ENCODE peak calls at places on chromosomes 13 and 19, in four cellular contexts. X is fibroblast of pulmonary artery, C is right lobe of liver, E is AG04450. N is an unnamed sample.
A peak's percentile ranks its signal among the peaks of the same experiment; 100 is the strongest.

GRCh38 chr19:3642987-3643386 is 16.4 kb upstream of the CACTIN start:
- DNase-seq in X (no peak), C (no peak), E (no peak), N (no peak)

GRCh38 chr13:27276188-27276587 is 5.6 kb downstream of the RASL11A start:
- DNase-seq in X (peak; percentile 67), C (no peak), E (no peak), N (no peak)

GRCh38 chr19:54415208-54415900 is at the start of gene TTYH1:
- DNase-seq in X (no peak), C (no peak), E (no peak), N (no peak)

GRCh38 chr13:79481685-79482052 is 714 bp downstream of the NDFIP2 start:
- DNase-seq in X (no peak), C (no peak), E (no peak), N (no peak)

GRCh38 chr13:44063467-44063866 is 183.8 kb downstream of the LACC1 start:
- DNase-seq in X (no peak), C (no peak), E (no peak), N (no peak)

GRCh38 chr13:67063036-67063435 is 167.1 kb downstream of the PCDH9 start:
- DNase-seq in X (no peak), C (no peak), E (no peak), N (peak; percentile 41)

GRCh38 chr19:7211191-7211988 is 82.8 kb downstream of the INSR start:
- DNase-seq in X (peak; percentile 87), C (peak; percentile 73), E (no peak), N (peak; percentile 79)

GRCh38 chr19:4635763-4636135 is 3.6 kb upstream of the TNFAIP8L1 start:
- DNase-seq in X (no peak), C (no peak), E (no peak), N (no peak)

GRCh38 chr13:109684836-109685602 is 101.4 kb downstream of the IRS2 start:
- DNase-seq in X (peak; percentile 62), C (peak; percentile 92), E (no peak), N (no peak)

GRCh38 chr13:53191091-53191490 is 162.5 kb downstream of the OLFM4 start:
- DNase-seq in X (peak; percentile 4), C (no peak), E (no peak), N (peak; percentile 1)

GRCh38 chr19:17490411-17490810 is 20.1 kb downstream of the SLC27A1 start:
- DNase-seq in X (no peak), C (no peak), E (no peak), N (no peak)

GRCh38 chr13:114234266-114234644 is 442 bp upstream of the CDC16 start:
- DNase-seq in X (no peak), C (no peak), E (no peak), N (no peak)
- H3K4me3 ChIP-seq in X (peak overlapping the region; percentile 84), C (peak overlapping the region; percentile 96), E (peak overlapping the region; percentile 91), N (peak overlapping the region; percentile 92)

DNA sequence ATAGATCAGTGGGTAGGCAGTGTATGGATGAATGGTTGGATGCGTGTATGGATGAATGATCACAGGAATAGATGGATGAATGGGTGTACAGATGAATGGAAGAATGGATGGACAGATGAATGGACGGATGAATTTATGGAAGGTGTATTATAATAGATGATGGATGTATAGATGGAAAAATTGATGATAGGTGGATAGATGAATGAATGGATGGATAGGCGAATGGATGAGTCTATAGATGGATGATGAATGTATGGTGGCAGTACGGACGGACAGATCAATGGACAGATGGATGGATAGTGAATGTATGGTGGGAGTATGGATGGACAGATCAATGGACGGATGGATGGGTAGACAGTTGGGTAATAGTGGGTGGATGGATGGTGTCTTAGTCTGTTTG is 49.0 kb upstream of the ONECUT3 start:
- DNase-seq in X (no peak), C (no peak), E (no peak), N (no peak)
- TF ChIP-seq CTCF in X (no peak), C (no peak), E (no peak), N (no peak)

DNA sequence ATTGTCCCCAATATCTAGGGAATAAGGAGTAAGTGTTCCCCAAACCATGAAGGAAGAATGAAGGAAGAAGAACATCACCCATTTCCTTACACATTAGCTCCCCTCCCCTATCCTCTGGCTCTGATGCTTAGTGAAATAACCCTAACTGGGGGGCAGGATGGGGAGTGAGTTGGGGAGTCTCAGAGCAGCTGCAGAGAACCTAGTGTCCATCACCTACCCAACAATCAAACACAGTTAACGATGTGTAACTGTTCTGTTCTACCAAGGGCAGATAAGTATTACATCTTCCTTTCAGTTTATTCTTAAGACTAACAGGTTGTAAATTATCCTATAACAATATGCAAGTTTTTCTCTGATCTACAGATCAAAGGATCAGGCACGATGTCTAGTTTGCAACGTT is 12.8 kb downstream of the ELF1 start:
- DNase-seq in X (no peak), C (no peak), E (no peak), N (no peak)
- H3K4me3 ChIP-seq in X (no peak overlapping the region), C (no peak overlapping the region), E (no peak overlapping the region), N (no peak overlapping the region)

GRCh38 chr19:57886046-57886445 is 2.8 kb downstream of the ZNF814 start:
- DNase-seq in X (no peak), C (no peak), E (no peak), N (no peak)

GRCh38 chr19:57888107-57888493 is 737 bp downstream of the ZNF814 start:
- DNase-seq in X (no peak), C (no peak), E (no peak), N (no peak)

GRCh38 chr19:57888494-57889231 is at the start of gene ZNF814:
- DNase-seq in X (peak; percentile 91), C (peak; percentile 85), E (peak; percentile 47), N (peak; percentile 59)

GRCh38 chr19:57887195-57887941 is 1.5 kb downstream of the ZNF814 start:
- DNase-seq in X (peak; percentile 48), C (no peak), E (no peak), N (peak; percentile 59)
- TF ChIP-seq CTCF in X (no peak), C (no peak), E (no peak), N (no peak)

GRCh38 chr19:52094526-52094925 is 1.0 kb downstream of the ZNF841 start:
- DNase-seq in X (no peak), C (no peak), E (no peak), N (no peak)
- H3K4me3 ChIP-seq in X (peak overlapping the region; percentile 100), C (peak overlapping the region; percentile 76), E (peak overlapping the region; percentile 96), N (peak overlapping the region; percentile 99)

GRCh38 chr19:19315444-19315843 is 4.9 kb downstream of the SUGP1 start:
- DNase-seq in X (no peak), C (no peak), E (no peak), N (no peak)
- TF ChIP-seq CTCF in X (no peak), C (no peak), E (no peak), N (no peak)

DNA sequence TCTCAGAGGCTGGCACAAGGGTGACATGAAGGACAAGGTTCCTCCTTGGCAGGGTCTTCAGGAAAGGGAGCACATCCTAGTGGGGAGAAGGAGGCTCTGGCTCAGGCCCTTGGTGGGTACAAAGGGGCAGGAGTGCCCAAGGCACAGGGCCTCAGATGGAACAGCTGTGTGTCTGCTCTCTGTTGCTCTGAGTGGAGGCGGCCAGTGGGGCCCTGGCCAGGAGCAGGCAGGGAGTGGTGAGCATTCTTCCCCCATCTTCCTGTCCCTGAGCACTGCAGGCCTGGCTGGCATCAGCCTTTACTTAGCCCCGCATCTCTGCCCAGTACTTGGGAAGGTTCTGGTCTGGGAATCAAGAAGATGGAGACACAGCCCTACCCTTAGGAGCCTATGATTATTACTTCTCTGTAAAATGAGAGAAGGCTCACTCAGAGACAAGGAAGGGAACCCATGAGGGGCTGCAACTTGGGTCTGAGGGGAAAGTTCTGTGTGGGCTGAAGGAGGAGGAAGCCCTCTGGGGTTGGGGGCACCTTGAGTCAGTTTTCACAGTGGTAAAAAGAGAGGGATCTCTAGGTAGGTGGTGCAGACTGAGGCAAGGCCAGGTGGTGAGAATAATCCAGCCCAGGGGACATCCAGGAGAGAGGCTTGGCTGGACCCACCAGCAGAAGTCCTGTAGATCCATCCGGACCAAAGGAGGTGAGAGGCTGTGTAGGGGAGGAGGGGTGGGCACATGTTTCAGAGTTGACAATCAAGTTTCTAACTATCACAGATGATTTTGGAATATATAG is 173.5 kb downstream of the TSHZ3 start:
- DNase-seq in X (no peak), C (no peak), E (no peak), N (no peak)
- H3K4me3 ChIP-seq in X (no peak overlapping the region), C (no peak overlapping the region), E (no peak overlapping the region), N (no peak overlapping the region)

DNA sequence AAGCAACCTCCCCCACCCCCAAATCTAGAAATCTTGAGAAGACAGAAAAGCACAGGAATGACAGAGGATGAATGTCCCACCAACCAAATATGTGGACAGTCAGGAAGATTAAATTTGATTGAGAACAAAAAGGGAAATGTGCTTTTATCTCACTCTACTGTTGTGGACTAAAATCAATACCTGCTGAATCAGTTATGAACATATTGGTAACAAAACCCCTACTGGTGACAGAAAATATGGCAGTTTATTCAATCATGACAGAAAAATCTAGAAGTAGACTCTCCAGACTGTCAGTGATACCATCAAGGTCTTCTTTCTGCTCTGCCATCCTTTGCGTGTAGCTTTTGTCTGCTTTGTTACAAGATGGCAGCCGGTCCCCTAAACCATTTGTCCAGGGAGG is 35.2 kb downstream of the FAM216B start:
- DNase-seq in X (no peak), C (no peak), E (no peak), N (no peak)
- TF ChIP-seq CTCF in X (peak; percentile 11), C (no peak), E (peak; percentile 27), N (peak; percentile 24)

DNA sequence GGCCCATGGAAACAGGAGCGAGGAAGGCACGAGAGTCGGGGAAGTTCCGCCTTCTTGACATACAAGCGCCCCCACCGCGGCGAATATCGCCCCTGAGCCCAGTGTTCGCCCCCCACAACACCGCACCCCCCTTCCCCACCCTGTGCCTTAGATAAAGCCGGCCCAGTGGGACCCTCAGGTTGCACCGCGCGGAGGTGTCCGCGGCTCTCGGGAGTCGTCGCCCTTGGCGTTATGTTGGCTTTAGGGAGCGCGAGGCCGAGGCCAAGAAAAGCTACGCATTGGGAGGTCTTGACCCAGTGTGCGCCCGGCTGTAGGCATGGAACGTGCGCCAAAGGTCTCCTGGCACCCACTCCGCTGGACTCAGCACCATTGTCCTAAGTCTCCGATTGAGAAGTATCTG is 603 bp upstream of the ZNF132 start:
- DNase-seq in X (no peak), C (peak; percentile 45), E (no peak), N (no peak)
- H3K4me3 ChIP-seq in X (peak overlapping the region; percentile 91), C (peak overlapping the region; percentile 62), E (peak overlapping the region; percentile 93), N (peak overlapping the region; percentile 81)

GRCh38 chr19:1261863-1262686 is 7.1 kb upstream of the CIRBP start:
- DNase-seq in X (no peak), C (peak; percentile 98), E (no peak), N (peak; percentile 71)

GRCh38 chr19:1259873-1260748 is 9.0 kb upstream of the CIRBP start:
- DNase-seq in X (no peak), C (no peak), E (no peak), N (no peak)

GRCh38 chr19:1262687-1263123 is 6.4 kb upstream of the CIRBP start:
- DNase-seq in X (no peak), C (no peak), E (no peak), N (no peak)

GRCh38 chr19:1260749-1261511 is 8.2 kb upstream of the CIRBP start:
- DNase-seq in X (peak; percentile 97), C (peak; percentile 98), E (peak; percentile 93), N (peak; percentile 82)

DNA sequence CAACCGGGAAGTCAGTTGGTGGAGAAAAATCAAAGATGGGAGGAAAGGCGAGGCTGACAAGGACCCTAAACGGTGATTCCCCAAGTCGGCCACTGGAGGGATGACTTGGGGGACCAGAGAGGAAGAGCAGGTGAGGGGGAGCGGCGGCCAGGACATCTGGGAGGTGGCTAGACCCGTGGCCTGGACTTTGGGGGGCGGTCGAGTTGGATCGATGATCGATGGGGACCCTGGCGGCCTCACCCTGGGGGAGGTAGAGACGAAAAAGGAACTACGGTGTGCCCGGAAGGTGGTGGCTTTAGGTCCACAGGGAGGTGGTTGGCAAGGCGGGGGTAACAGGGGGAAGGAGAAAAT is 7.6 kb upstream of the CIRBP start:
- DNase-seq in X (no peak), C (no peak), E (no peak), N (no peak)
- TF ChIP-seq CTCF in X (peak; percentile 4), C (no peak), E (peak; percentile 18), N (peak; percentile 5)

N was measured in astrocyte.